ENCODE peak calls at places on chromosomes 11 and 22, in five cellular contexts. One of them, this sample, is unnamed.

GRCh38 chr22:33426451-33426850 is 368.3 kb upstream of the SYN3 start:
- DNase-seq in dorsolateral prefrontal cortex: no peak
- DNase-seq in RWPE2: no peak
- DNase-seq in spleen: no peak
- DNase-seq in ovary: no peak
- DNase-seq in this sample: peak; percentile 14

GRCh38 chr11:67301951-67302516 is 1.3 kb upstream of the SSH3 start:
- DNase-seq in dorsolateral prefrontal cortex: peak; percentile 21
- DNase-seq in RWPE2: peak; percentile 80
- DNase-seq in spleen: peak; percentile 81
- DNase-seq in ovary: peak; percentile 31
- DNase-seq in this sample: no peak

GRCh38 chr11:16982809-16983208 is 31.4 kb downstream of the PLEKHA7 start:
- DNase-seq in dorsolateral prefrontal cortex: no peak
- DNase-seq in RWPE2: no peak
- DNase-seq in spleen: no peak
- DNase-seq in ovary: no peak
- DNase-seq in this sample: no peak

GRCh38 chr11:96045622-96046456 is 121.9 kb upstream of the MTMR2 start:
- DNase-seq in dorsolateral prefrontal cortex: no peak
- DNase-seq in RWPE2: no peak
- DNase-seq in spleen: no peak
- DNase-seq in ovary: peak; percentile 63
- DNase-seq in this sample: peak; percentile 93

GRCh38 chr22:39250838-39251237 is 6.1 kb upstream of the PDGFB start:
- DNase-seq in dorsolateral prefrontal cortex: no peak
- DNase-seq in RWPE2: no peak
- DNase-seq in spleen: no peak
- DNase-seq in ovary: no peak
- DNase-seq in this sample: no peak

GRCh38 chr11:72026029-72026428 is 27.3 kb downstream of the IL18BP start:
- DNase-seq in dorsolateral prefrontal cortex: no peak
- DNase-seq in RWPE2: no peak
- DNase-seq in spleen: no peak
- DNase-seq in ovary: no peak
- DNase-seq in this sample: no peak

GRCh38 chr11:103013426-103013825 is 57.9 kb upstream of the MMP13 start:
- DNase-seq in dorsolateral prefrontal cortex: no peak
- DNase-seq in RWPE2: no peak
- DNase-seq in spleen: no peak
- DNase-seq in ovary: no peak
- DNase-seq in this sample: no peak

GRCh38 chr11:119626197-119626909 is 102.6 kb downstream of the NECTIN1 start:
- DNase-seq in dorsolateral prefrontal cortex: no peak
- DNase-seq in RWPE2: no peak
- DNase-seq in spleen: no peak
- DNase-seq in ovary: no peak
- DNase-seq in this sample: no peak

GRCh38 chr11:77126861-77127673 is 979 bp upstream of the MYO7A start:
- DNase-seq in dorsolateral prefrontal cortex: peak; percentile 57
- DNase-seq in RWPE2: no peak
- DNase-seq in spleen: peak; percentile 86
- DNase-seq in ovary: peak; percentile 76
- DNase-seq in this sample: peak; percentile 51

GRCh38 chr11:46161201-46161600 is 39.9 kb upstream of the PHF21A start:
- DNase-seq in dorsolateral prefrontal cortex: no peak
- DNase-seq in RWPE2: no peak
- DNase-seq in spleen: no peak
- DNase-seq in ovary: no peak
- DNase-seq in this sample: no peak

GRCh38 chr11:47980907-47981621 is 705 bp downstream of the PTPRJ start:
- DNase-seq in dorsolateral prefrontal cortex: peak; percentile 30
- DNase-seq in RWPE2: no peak
- DNase-seq in spleen: peak; percentile 91
- DNase-seq in ovary: peak; percentile 26
- DNase-seq in this sample: no peak

GRCh38 chr11:85748455-85748891 is 62.5 kb downstream of the SYTL2 start:
- DNase-seq in dorsolateral prefrontal cortex: no peak
- DNase-seq in RWPE2: no peak
- DNase-seq in spleen: no peak
- DNase-seq in ovary: no peak
- DNase-seq in this sample: no peak

GRCh38 chr11:130677486-130678153 is 229.2 kb downstream of the ADAMTS15 start:
- DNase-seq in dorsolateral prefrontal cortex: no peak
- DNase-seq in RWPE2: no peak
- DNase-seq in spleen: no peak
- DNase-seq in ovary: no peak
- DNase-seq in this sample: peak; percentile 83

GRCh38 chr11:116461789-116462188 is 311.0 kb downstream of the BUD13 start:
- DNase-seq in dorsolateral prefrontal cortex: no peak
- DNase-seq in RWPE2: no peak
- DNase-seq in spleen: no peak
- DNase-seq in ovary: no peak
- DNase-seq in this sample: no peak

GRCh38 chr11:96817488-96817887 is 427.7 kb downstream of the JRKL start:
- DNase-seq in dorsolateral prefrontal cortex: no peak
- DNase-seq in RWPE2: no peak
- DNase-seq in spleen: no peak
- DNase-seq in ovary: no peak
- DNase-seq in this sample: no peak

GRCh38 chr11:46761807-46762206 is 42.8 kb downstream of the F2 start:
- DNase-seq in dorsolateral prefrontal cortex: no peak
- DNase-seq in RWPE2: no peak
- DNase-seq in spleen: no peak
- DNase-seq in ovary: no peak
- DNase-seq in this sample: no peak

GRCh38 chr22:31579835-31580242 is 82.2 kb downstream of the PISD start:
- DNase-seq in dorsolateral prefrontal cortex: no peak
- DNase-seq in RWPE2: no peak
- DNase-seq in spleen: no peak
- DNase-seq in ovary: no peak
- DNase-seq in this sample: no peak

GRCh38 chr11:88508808-88509581 is 171.5 kb upstream of the CTSC start:
- DNase-seq in dorsolateral prefrontal cortex: no peak
- DNase-seq in RWPE2: peak; percentile 38
- DNase-seq in spleen: peak; percentile 75
- DNase-seq in ovary: no peak
- DNase-seq in this sample: no peak

GRCh38 chr11:34242037-34242625 is 115.7 kb downstream of the ABTB2 start:
- DNase-seq in dorsolateral prefrontal cortex: no peak
- DNase-seq in RWPE2: no peak
- DNase-seq in spleen: no peak
- DNase-seq in ovary: no peak
- DNase-seq in this sample: peak; percentile 51

GRCh38 chr11:73350908-73351636 is 25.1 kb upstream of the RELT start:
- DNase-seq in dorsolateral prefrontal cortex: no peak
- DNase-seq in RWPE2: no peak
- DNase-seq in spleen: peak; percentile 88
- DNase-seq in ovary: peak; percentile 70
- DNase-seq in this sample: peak; percentile 86

GRCh38 chr11:69915151-69915500 is 95.9 kb upstream of the FGF3 start:
- DNase-seq in dorsolateral prefrontal cortex: no peak
- DNase-seq in RWPE2: peak; percentile 76
- DNase-seq in spleen: no peak
- DNase-seq in ovary: no peak
- DNase-seq in this sample: peak; percentile 28

GRCh38 chr11:108961095-108961494 is 296.2 kb downstream of the DDX10 start:
- DNase-seq in dorsolateral prefrontal cortex: no peak
- DNase-seq in RWPE2: no peak
- DNase-seq in spleen: no peak
- DNase-seq in ovary: no peak
- DNase-seq in this sample: no peak

GRCh38 chr11:131907371-131907770 is 537.0 kb downstream of the NTM start:
- DNase-seq in dorsolateral prefrontal cortex: no peak
- DNase-seq in RWPE2: no peak
- DNase-seq in spleen: no peak
- DNase-seq in ovary: no peak
- DNase-seq in this sample: no peak

GRCh38 chr11:131908316-131908715 is 537.9 kb downstream of the NTM start:
- DNase-seq in dorsolateral prefrontal cortex: no peak
- DNase-seq in RWPE2: no peak
- DNase-seq in spleen: no peak
- DNase-seq in ovary: no peak
- DNase-seq in this sample: no peak

GRCh38 chr11:131909426-131910200 is 539.2 kb downstream of the NTM start:
- DNase-seq in dorsolateral prefrontal cortex: no peak
- DNase-seq in RWPE2: no peak
- DNase-seq in spleen: no peak
- DNase-seq in ovary: no peak
- DNase-seq in this sample: peak; percentile 39

GRCh38 chr11:131904756-131905155 is 534.3 kb downstream of the NTM start:
- DNase-seq in dorsolateral prefrontal cortex: no peak
- DNase-seq in RWPE2: no peak
- DNase-seq in spleen: no peak
- DNase-seq in ovary: no peak
- DNase-seq in this sample: no peak

DNA sequence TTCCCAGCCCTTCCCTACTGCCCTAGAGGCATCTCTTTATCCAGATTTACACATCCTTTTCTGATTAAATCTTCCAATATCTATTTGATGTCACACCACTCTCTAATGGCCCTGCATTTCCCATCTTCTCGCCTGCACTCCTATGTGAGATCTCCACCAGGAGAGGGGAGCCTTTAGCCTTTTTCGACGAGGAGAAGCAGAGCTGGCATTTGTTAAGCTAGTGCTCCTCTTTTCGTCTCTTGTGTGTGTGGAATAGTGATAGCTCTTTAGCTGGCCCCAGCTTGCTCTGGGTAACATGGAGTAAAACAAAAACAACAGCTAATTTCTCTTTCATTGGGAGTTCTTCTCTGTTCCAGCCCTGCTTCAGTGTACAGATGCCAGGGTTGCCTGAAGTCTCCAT is 536.5 kb downstream of the NTM start:
- DNase-seq in dorsolateral prefrontal cortex: no peak
- DNase-seq in RWPE2: no peak
- DNase-seq in spleen: no peak
- DNase-seq in ovary: no peak
- DNase-seq in this sample: peak; percentile 45
- TF ChIP-seq CTCF in dorsolateral prefrontal cortex: peak; percentile 36
- TF ChIP-seq CTCF in RWPE2: peak; percentile 13
- TF ChIP-seq CTCF in spleen: no peak
- TF ChIP-seq CTCF in ovary: no peak
- TF ChIP-seq CTCF in this sample: peak; percentile 30

GRCh38 chr22:46263208-46263575 is at the start of gene PKDREJ:
- DNase-seq in dorsolateral prefrontal cortex: no peak
- DNase-seq in RWPE2: no peak
- DNase-seq in spleen: no peak
- DNase-seq in ovary: no peak
- DNase-seq in this sample: no peak
- H3K4me3 ChIP-seq in dorsolateral prefrontal cortex: peak within 1 kb of the TSS; percentile 40
- H3K4me3 ChIP-seq in RWPE2: peak within 1 kb of the TSS; percentile 13
- H3K4me3 ChIP-seq in spleen: peak within 1 kb of the TSS; percentile 64
- H3K4me3 ChIP-seq in ovary: peak within 1 kb of the TSS; percentile 20
- H3K4me3 ChIP-seq in this sample: no peak within 1 kb of the TSS

GRCh38 chr22:42990131-42990838 is 24.7 kb downstream of the PACSIN2 start:
- DNase-seq in dorsolateral prefrontal cortex: no peak
- DNase-seq in RWPE2: peak; percentile 81
- DNase-seq in spleen: no peak
- DNase-seq in ovary: no peak
- DNase-seq in this sample: peak; percentile 90
- TF ChIP-seq CTCF in dorsolateral prefrontal cortex: peak; percentile 14
- TF ChIP-seq CTCF in RWPE2: peak; percentile 82
- TF ChIP-seq CTCF in spleen: no peak
- TF ChIP-seq CTCF in ovary: no peak
- TF ChIP-seq CTCF in this sample: peak; percentile 66

GRCh38 chr22:19755722-19756287 is 4.8 kb upstream of the TBX1 start:
- DNase-seq in dorsolateral prefrontal cortex: no peak
- DNase-seq in RWPE2: no peak
- DNase-seq in spleen: no peak
- DNase-seq in ovary: no peak
- DNase-seq in this sample: no peak
- H3K4me3 ChIP-seq in dorsolateral prefrontal cortex: no peak overlapping the region
- H3K4me3 ChIP-seq in RWPE2: no peak overlapping the region
- H3K4me3 ChIP-seq in spleen: peak overlapping the region; percentile 66
- H3K4me3 ChIP-seq in ovary: no peak overlapping the region
- H3K4me3 ChIP-seq in this sample: no peak overlapping the region